ENCODE peak calls at places on chromosome 16, in seven cellular contexts. J is pancreas, Y is GM12865, R is spleen, O is lower leg skin, Q is fibroblast of mammary gland, A is fibroblast of lung. G is an unnamed sample.

GRCh38 chr16:67528870-67529638 is 425 bp downstream of the RIPOR1 start:
- DNase-seq in R (peak; percentile 90), J (peak; percentile 72), Y (no peak), Q (no peak), O (no peak), A (peak; percentile 48), G (peak; percentile 52)

GRCh38 chr16:85891776-85892166 is 7.2 kb upstream of the IRF8 start:
- DNase-seq in J (no peak), Q (no peak), O (no peak), A (no peak), R (no peak), Y (no peak), G (no peak)

GRCh38 chr16:73433493-73434307 is 385.8 kb upstream of the ZFHX3 start:
- DNase-seq in Y (no peak), R (no peak), Q (no peak), O (no peak), A (no peak), J (no peak), G (no peak)

GRCh38 chr16:49203361-49203760 is 78.3 kb downstream of the CBLN1 start:
- DNase-seq in O (no peak), A (no peak), Q (no peak), J (no peak), R (no peak), Y (no peak), G (no peak)

GRCh38 chr16:89925596-89926079 is 2.5 kb downstream of the TUBB3 start:
- DNase-seq in O (no peak), Q (peak; percentile 21), Y (no peak), J (no peak), A (no peak), R (no peak), G (no peak)

GRCh38 chr16:89102777-89103073 is 9.1 kb downstream of the ACSF3 start:
- DNase-seq in A (no peak), Q (no peak), Y (no peak), R (no peak), J (no peak), O (no peak), G (no peak)

GRCh38 chr16:52547001-52547833 is at the start of gene TOX3:
- DNase-seq in J (peak; percentile 69), A (no peak), Q (no peak), R (no peak), O (no peak), Y (no peak), G (no peak)

GRCh38 chr16:12089492-12090161 is 113.1 kb downstream of the SNX29 start:
- DNase-seq in R (peak; percentile 86), Q (peak; percentile 71), A (peak; percentile 74), J (no peak), O (no peak), Y (no peak), G (peak; percentile 62)

GRCh38 chr16:81645303-81645702 is 133.8 kb upstream of the PLCG2 start:
- DNase-seq in Q (peak; percentile 74), A (peak; percentile 97), Y (no peak), O (peak; percentile 60), R (peak; percentile 54), J (peak; percentile 93), G (peak; percentile 95)

GRCh38 chr16:76207270-76207669 is 69.9 kb upstream of the CNTNAP4 start:
- DNase-seq in Y (no peak), R (no peak), J (no peak), A (no peak), Q (no peak), O (no peak), G (no peak)
- TF ChIP-seq CTCF in Y (no peak), R (no peak), J (no peak), A (no peak), Q (no peak), O (no peak), G (no peak)

GRCh38 chr16:3183445-3184139 is 4.4 kb upstream of the OR1F1 start:
- DNase-seq in O (no peak), Q (no peak), J (no peak), Y (no peak), R (peak; percentile 56), A (peak; percentile 28), G (no peak)
- H3K4me3 ChIP-seq in O (no peak overlapping the region), Q (peak overlapping the region; percentile 65), J (peak overlapping the region; percentile 26), Y (peak overlapping the region; percentile 59), R (peak overlapping the region; percentile 38), A (peak overlapping the region; percentile 55), G (peak overlapping the region; percentile 58)

DNA sequence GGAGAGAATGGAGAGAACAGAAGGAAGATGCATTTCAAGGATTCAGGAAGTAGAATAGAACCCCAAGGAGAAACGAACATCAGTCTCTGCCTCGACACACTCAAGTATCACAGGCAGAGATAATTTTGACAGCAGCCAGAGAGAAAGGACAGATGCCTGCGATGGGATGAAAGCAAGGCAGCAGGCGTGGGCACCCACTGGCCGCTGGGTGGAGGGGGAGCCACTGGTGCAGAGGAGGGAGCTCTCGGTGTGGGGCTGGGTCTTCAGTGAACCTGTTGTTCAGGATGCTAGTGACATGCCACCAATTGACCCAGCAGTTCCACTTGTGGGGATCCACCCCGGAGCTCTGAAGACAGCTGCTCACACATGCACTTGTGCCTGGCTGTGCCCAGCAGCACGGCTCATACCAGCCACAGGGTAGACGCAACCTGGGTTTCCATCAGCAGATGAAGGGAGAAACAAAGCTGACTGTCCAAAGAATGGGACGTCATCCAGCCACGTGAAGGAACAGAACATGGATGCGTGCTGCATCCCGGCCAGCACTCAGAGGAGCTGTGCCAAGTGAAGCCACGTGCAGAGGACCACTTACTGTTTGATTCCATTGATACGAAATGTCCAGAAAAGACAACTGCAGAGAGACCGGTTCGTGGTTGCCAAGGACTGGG is 127.0 kb downstream of the BANP start:
- DNase-seq in Q (no peak), J (no peak), A (no peak), O (no peak), Y (no peak), R (peak; percentile 41), G (no peak)
- TF ChIP-seq CTCF in Q (no peak), J (no peak), A (no peak), O (no peak), Y (no peak), R (no peak), G (no peak)

GRCh38 chr16:3364774-3365427 is 9.2 kb downstream of the OR2C1 start:
- DNase-seq in A (peak; percentile 97), O (peak; percentile 58), R (peak; percentile 92), Q (peak; percentile 96), J (peak; percentile 86), Y (peak; percentile 93), G (peak; percentile 93)
- H3K4me3 ChIP-seq in A (peak overlapping the region; percentile 74), O (peak overlapping the region; percentile 26), R (peak overlapping the region; percentile 40), Q (peak overlapping the region; percentile 62), J (peak overlapping the region; percentile 42), Y (peak overlapping the region; percentile 50), G (peak overlapping the region; percentile 63)

G was measured in epithelial cell of esophagus.